ENCODE peak calls at places on chromosome 1, in five cellular contexts. A is H9, K is AG10803, L is natural killer cell, W is cardiac muscle cell. T is an unnamed sample.

GRCh38 chr1:39652534-39652933 is 13.1 kb upstream of the HEYL start:
- DNase-seq in A (no peak), K (no peak), L (no peak), W (no peak), T (no peak)

GRCh38 chr1:40633563-40634376 is 31.7 kb downstream of the RIMS3 start:
- DNase-seq in A (no peak), K (no peak), L (no peak), W (peak; percentile 21), T (no peak)

GRCh38 chr1:179083031-179083345 is 1.1 kb downstream of the TOR3A start:
- DNase-seq in A (no peak), K (peak; percentile 35), L (no peak), W (no peak), T (no peak)

GRCh38 chr1:234919061-234919755 is 209.4 kb downstream of the TOMM20 start:
- DNase-seq in A (no peak), K (peak; percentile 23), L (no peak), W (no peak), T (no peak)

GRCh38 chr1:243343970-243344749 is 88.3 kb downstream of the SDCCAG8 start:
- DNase-seq in A (no peak), K (peak; percentile 51), L (no peak), W (peak; percentile 73), T (no peak)

GRCh38 chr1:7940745-7941436 is at the start of gene TNFRSF9:
- DNase-seq in A (no peak), K (no peak), L (peak; percentile 69), W (no peak), T (peak; percentile 49)

GRCh38 chr1:175889044-175889443 is 145.6 kb upstream of the TNR start:
- DNase-seq in A (no peak), K (peak; percentile 11), L (no peak), W (no peak), T (no peak)

GRCh38 chr1:44628962-44629756 is 45.1 kb downstream of the TMEM53 start:
- DNase-seq in A (no peak), K (peak; percentile 99), L (no peak), W (no peak), T (no peak)

GRCh38 chr1:170661646-170662411 is 2.1 kb upstream of the PRRX1 start:
- DNase-seq in A (peak; percentile 70), K (peak; percentile 77), L (no peak), W (peak; percentile 31), T (no peak)

GRCh38 chr1:199054706-199055105 is 415.9 kb downstream of the PTPRC start:
- DNase-seq in A (no peak), K (no peak), L (no peak), W (no peak), T (no peak)

GRCh38 chr1:82604524-82604923 is 803.8 kb downstream of the ADGRL2 start:
- DNase-seq in A (peak; percentile 45), K (no peak), L (no peak), W (peak; percentile 55), T (no peak)

GRCh38 chr1:184035719-184036516 is 1.6 kb downstream of the COLGALT2 start:
- DNase-seq in A (no peak), K (no peak), L (no peak), W (no peak), T (no peak)

GRCh38 chr1:181344091-181344490 is 139.2 kb upstream of the CACNA1E start:
- DNase-seq in A (no peak), K (no peak), L (no peak), W (no peak), T (no peak)

GRCh38 chr1:229060140-229060539 is 210.8 kb upstream of the RAB4A start:
- DNase-seq in A (no peak), K (no peak), L (no peak), W (no peak), T (no peak)

GRCh38 chr1:50978852-50979781 is 9.1 kb downstream of the CDKN2C start:
- DNase-seq in A (no peak), K (peak; percentile 27), L (no peak), W (no peak), T (no peak)

GRCh38 chr1:33089457-33089856 is 8.5 kb downstream of the AZIN2 start:
- DNase-seq in A (no peak), K (no peak), L (no peak), W (no peak), T (no peak)

GRCh38 chr1:22673486-22674409 is 20.7 kb downstream of the C1QB start:
- DNase-seq in A (no peak), K (peak; percentile 58), L (no peak), W (peak; percentile 74), T (no peak)

GRCh38 chr1:163821679-163822078 is 499.9 kb downstream of the NUF2 start:
- DNase-seq in A (no peak), K (no peak), L (no peak), W (no peak), T (no peak)

GRCh38 chr1:208043690-208044089 is 132.8 kb upstream of the CD34 start:
- DNase-seq in A (no peak), K (no peak), L (no peak), W (no peak), T (no peak)

GRCh38 chr1:165152109-165152508 is 204.4 kb downstream of the LMX1A start:
- DNase-seq in A (no peak), K (no peak), L (no peak), W (no peak), T (no peak)

GRCh38 chr1:58325797-58326196 is 220.7 kb downstream of the OMA1 start:
- DNase-seq in A (no peak), K (no peak), L (no peak), W (no peak), T (no peak)

GRCh38 chr1:172278478-172278877 is 142.0 kb upstream of the C1orf105 start:
- DNase-seq in A (peak; percentile 33), K (peak; percentile 82), L (no peak), W (no peak), T (no peak)

GRCh38 chr1:226405411-226405988 is 2.4 kb downstream of the PARP1 start:
- DNase-seq in A (peak; percentile 68), K (no peak), L (no peak), W (no peak), T (no peak)

DNA sequence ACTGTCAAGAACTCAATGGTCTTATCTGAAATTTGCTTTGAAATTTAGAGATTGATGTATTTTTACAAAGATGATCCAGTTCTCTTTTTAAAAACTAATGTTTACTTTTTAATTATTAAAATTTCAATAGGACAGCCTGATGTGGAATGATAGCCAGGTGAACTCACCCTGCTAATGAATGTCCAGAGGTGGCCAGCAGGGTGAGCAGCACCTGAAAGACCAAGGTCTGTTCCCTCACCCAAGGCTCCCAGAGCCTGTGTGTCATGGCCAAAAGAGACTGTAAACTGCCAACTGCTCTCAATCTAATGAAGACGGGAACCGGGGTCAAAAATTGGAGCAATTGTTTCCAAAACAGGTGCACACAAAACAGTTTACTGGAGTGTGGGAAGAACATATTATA is 340.4 kb downstream of the DISC1 start:
- DNase-seq in A (no peak), K (no peak), L (no peak), W (no peak), T (no peak)
- TF ChIP-seq CTCF in A (peak; percentile 55), K (no peak), L (no peak), W (no peak), T (no peak)

GRCh38 chr1:87595384-87595781 is 266.7 kb downstream of the LMO4 start:
- DNase-seq in A (no peak), K (no peak), L (no peak), W (no peak), T (no peak)

GRCh38 chr1:87600070-87600469 is 271.4 kb downstream of the LMO4 start:
- DNase-seq in A (no peak), K (no peak), L (no peak), W (no peak), T (no peak)

GRCh38 chr1:87600848-87601247 is 272.2 kb downstream of the LMO4 start:
- DNase-seq in A (no peak), K (no peak), L (no peak), W (no peak), T (no peak)

GRCh38 chr1:87594736-87595383 is 266.2 kb downstream of the LMO4 start:
- DNase-seq in A (no peak), K (no peak), L (no peak), W (no peak), T (no peak)

GRCh38 chr1:87598429-87598828 is 269.7 kb downstream of the LMO4 start:
- DNase-seq in A (peak; percentile 84), K (no peak), L (no peak), W (peak; percentile 8), T (no peak)
- TF ChIP-seq CTCF in A (peak; percentile 74), K (no peak), L (no peak), W (no peak), T (no peak)

GRCh38 chr1:150069923-150070322 is 2.3 kb downstream of the VPS45 start:
- DNase-seq in A (no peak), K (no peak), L (no peak), W (no peak), T (no peak)

GRCh38 chr1:150065184-150065871 is 2.2 kb upstream of the VPS45 start:
- DNase-seq in A (no peak), K (peak; percentile 64), L (no peak), W (no peak), T (no peak)

GRCh38 chr1:150066838-150067183 is 765 bp upstream of the VPS45 start:
- DNase-seq in A (peak; percentile 81), K (no peak), L (no peak), W (peak; percentile 75), T (peak; percentile 29)

GRCh38 chr1:150066328-150066727 is 1.2 kb upstream of the VPS45 start:
- DNase-seq in A (no peak), K (no peak), L (no peak), W (no peak), T (no peak)

GRCh38 chr1:150067184-150068182 is at the start of gene VPS45:
- DNase-seq in A (peak; percentile 93), K (peak; percentile 87), L (peak; percentile 68), W (peak; percentile 92), T (peak; percentile 71)
- TF ChIP-seq CTCF in A (no peak), K (no peak), L (peak; percentile 26), W (peak; percentile 17), T (no peak)

DNA sequence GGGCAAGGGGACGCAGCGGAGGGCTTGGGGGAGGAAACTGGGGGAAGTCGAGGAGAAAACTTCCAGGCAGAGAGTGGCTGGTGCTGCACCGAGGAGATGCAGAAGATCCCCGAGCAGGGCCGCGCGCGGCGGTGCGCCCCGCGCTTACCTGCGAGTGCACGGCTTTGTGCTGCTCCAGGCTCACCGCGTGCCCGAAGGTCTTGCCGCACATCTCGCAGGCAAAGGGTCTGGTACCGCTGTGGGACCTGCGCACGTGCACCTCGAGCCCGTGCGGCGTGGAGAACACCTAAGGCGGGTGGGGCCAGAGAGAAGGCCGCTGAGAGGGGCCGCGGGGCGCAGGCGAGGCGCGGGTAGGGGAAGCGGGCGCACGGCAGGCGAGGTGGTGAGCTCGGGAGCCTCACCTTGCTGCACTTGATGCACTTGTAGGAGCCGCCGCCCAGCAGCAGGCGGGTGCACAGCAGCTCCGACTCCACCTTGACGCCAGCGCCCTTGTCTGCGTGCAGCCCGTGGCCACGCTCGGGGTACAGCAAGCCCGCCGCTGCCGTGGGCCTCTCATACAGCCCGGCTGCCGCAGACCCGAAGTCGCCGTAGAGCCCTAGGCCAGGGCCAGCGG is 6.4 kb downstream of the GFI1 start:
- DNase-seq in A (peak; percentile 71), K (no peak), L (no peak), W (no peak), T (no peak)
- TF ChIP-seq CTCF in A (no peak), K (no peak), L (no peak), W (no peak), T (no peak)

T was measured in activated B cell treated with CpG ODN at 0.5 μM for 24 hours.